ENCODE peak calls at places on chromosomes 6 and 20, in five cellular contexts. One of them, this sample, is unnamed. For H3K4me1, the result is how much of the 10 kb centered on the place peaks cover.

GRCh38 chr20:48339147-48339985 is 488.4 kb downstream of the PREX1 start:
- DNase-seq in CD8-positive, alpha-beta memory T cell: no peak
- DNase-seq in body of pancreas: no peak
- DNase-seq in CD4-positive, CD25-positive, alpha-beta regulatory T cell: no peak
- DNase-seq in CD8-positive, alpha-beta T cell: no peak
- DNase-seq in this sample: no peak

GRCh38 chr6:154430494-154430919 is 73.9 kb upstream of the IPCEF1 start:
- DNase-seq in CD8-positive, alpha-beta memory T cell: no peak
- DNase-seq in body of pancreas: no peak
- DNase-seq in CD4-positive, CD25-positive, alpha-beta regulatory T cell: no peak
- DNase-seq in CD8-positive, alpha-beta T cell: no peak
- DNase-seq in this sample: no peak

GRCh38 chr6:158143700-158144099 is 24.4 kb downstream of the SERAC1 start:
- DNase-seq in CD8-positive, alpha-beta memory T cell: no peak
- DNase-seq in body of pancreas: no peak
- DNase-seq in CD4-positive, CD25-positive, alpha-beta regulatory T cell: no peak
- DNase-seq in CD8-positive, alpha-beta T cell: no peak
- DNase-seq in this sample: no peak

GRCh38 chr6:15978426-15978825 is 150.5 kb upstream of the MYLIP start:
- DNase-seq in CD8-positive, alpha-beta memory T cell: no peak
- DNase-seq in body of pancreas: no peak
- DNase-seq in CD4-positive, CD25-positive, alpha-beta regulatory T cell: no peak
- DNase-seq in CD8-positive, alpha-beta T cell: no peak
- DNase-seq in this sample: no peak

GRCh38 chr6:128438311-128438916 is 82.0 kb downstream of the PTPRK start:
- DNase-seq in CD8-positive, alpha-beta memory T cell: no peak
- DNase-seq in body of pancreas: no peak
- DNase-seq in CD4-positive, CD25-positive, alpha-beta regulatory T cell: no peak
- DNase-seq in CD8-positive, alpha-beta T cell: no peak
- DNase-seq in this sample: no peak

GRCh38 chr6:137387365-137387764 is 106.8 kb downstream of the OLIG3 start:
- DNase-seq in CD8-positive, alpha-beta memory T cell: no peak
- DNase-seq in body of pancreas: no peak
- DNase-seq in CD4-positive, CD25-positive, alpha-beta regulatory T cell: no peak
- DNase-seq in CD8-positive, alpha-beta T cell: no peak
- DNase-seq in this sample: no peak

GRCh38 chr20:49028684-49029083 is 17.4 kb upstream of the CSE1L start:
- DNase-seq in CD8-positive, alpha-beta memory T cell: no peak
- DNase-seq in body of pancreas: no peak
- DNase-seq in CD4-positive, CD25-positive, alpha-beta regulatory T cell: no peak
- DNase-seq in CD8-positive, alpha-beta T cell: no peak
- DNase-seq in this sample: no peak

GRCh38 chr20:62629864-62630470 is 12.3 kb upstream of the SLCO4A1 start:
- DNase-seq in CD8-positive, alpha-beta memory T cell: no peak
- DNase-seq in body of pancreas: no peak
- DNase-seq in CD4-positive, CD25-positive, alpha-beta regulatory T cell: no peak
- DNase-seq in CD8-positive, alpha-beta T cell: no peak
- DNase-seq in this sample: no peak

GRCh38 chr20:11158146-11158545 is 484.3 kb upstream of the JAG1 start:
- DNase-seq in CD8-positive, alpha-beta memory T cell: no peak
- DNase-seq in body of pancreas: no peak
- DNase-seq in CD4-positive, CD25-positive, alpha-beta regulatory T cell: no peak
- DNase-seq in CD8-positive, alpha-beta T cell: no peak
- DNase-seq in this sample: no peak

GRCh38 chr20:21523398-21523868 is 9.6 kb upstream of the NKX2-2 start:
- DNase-seq in CD8-positive, alpha-beta memory T cell: no peak
- DNase-seq in body of pancreas: no peak
- DNase-seq in CD4-positive, CD25-positive, alpha-beta regulatory T cell: no peak
- DNase-seq in CD8-positive, alpha-beta T cell: no peak
- DNase-seq in this sample: no peak

GRCh38 chr20:21521596-21522478 is 8.0 kb upstream of the NKX2-2 start:
- DNase-seq in CD8-positive, alpha-beta memory T cell: no peak
- DNase-seq in body of pancreas: no peak
- DNase-seq in CD4-positive, CD25-positive, alpha-beta regulatory T cell: no peak
- DNase-seq in CD8-positive, alpha-beta T cell: no peak
- DNase-seq in this sample: no peak

GRCh38 chr20:21522479-21523397 is 8.9 kb upstream of the NKX2-2 start:
- DNase-seq in CD8-positive, alpha-beta memory T cell: no peak
- DNase-seq in body of pancreas: no peak
- DNase-seq in CD4-positive, CD25-positive, alpha-beta regulatory T cell: no peak
- DNase-seq in CD8-positive, alpha-beta T cell: no peak
- DNase-seq in this sample: no peak

GRCh38 chr20:21519136-21519584 is 5.3 kb upstream of the NKX2-2 start:
- DNase-seq in CD8-positive, alpha-beta memory T cell: no peak
- DNase-seq in body of pancreas: no peak
- DNase-seq in CD4-positive, CD25-positive, alpha-beta regulatory T cell: no peak
- DNase-seq in CD8-positive, alpha-beta T cell: no peak
- DNase-seq in this sample: peak

GRCh38 chr20:21520702-21521595 is 7.1 kb upstream of the NKX2-2 start:
- DNase-seq in CD8-positive, alpha-beta memory T cell: no peak
- DNase-seq in body of pancreas: no peak
- DNase-seq in CD4-positive, CD25-positive, alpha-beta regulatory T cell: no peak
- DNase-seq in CD8-positive, alpha-beta T cell: no peak
- DNase-seq in this sample: no peak
- H3K4me1 ChIP-seq in CD8-positive, alpha-beta memory T cell: under half
- H3K4me1 ChIP-seq in body of pancreas: under half
- H3K4me1 ChIP-seq in CD4-positive, CD25-positive, alpha-beta regulatory T cell: under half
- H3K4me1 ChIP-seq in CD8-positive, alpha-beta T cell: under half
- H3K4me1 ChIP-seq in this sample: under half

GRCh38 chr6:134368670-134369069 is 50.8 kb upstream of the SGK1 start:
- DNase-seq in CD8-positive, alpha-beta memory T cell: no peak
- DNase-seq in body of pancreas: no peak
- DNase-seq in CD4-positive, CD25-positive, alpha-beta regulatory T cell: no peak
- DNase-seq in CD8-positive, alpha-beta T cell: no peak
- DNase-seq in this sample: no peak

GRCh38 chr6:134361011-134361410 is 43.1 kb upstream of the SGK1 start:
- DNase-seq in CD8-positive, alpha-beta memory T cell: no peak
- DNase-seq in body of pancreas: no peak
- DNase-seq in CD4-positive, CD25-positive, alpha-beta regulatory T cell: no peak
- DNase-seq in CD8-positive, alpha-beta T cell: no peak
- DNase-seq in this sample: no peak

GRCh38 chr6:134358320-134358719 is 40.4 kb upstream of the SGK1 start:
- DNase-seq in CD8-positive, alpha-beta memory T cell: no peak
- DNase-seq in body of pancreas: no peak
- DNase-seq in CD4-positive, CD25-positive, alpha-beta regulatory T cell: no peak
- DNase-seq in CD8-positive, alpha-beta T cell: no peak
- DNase-seq in this sample: no peak

DNA sequence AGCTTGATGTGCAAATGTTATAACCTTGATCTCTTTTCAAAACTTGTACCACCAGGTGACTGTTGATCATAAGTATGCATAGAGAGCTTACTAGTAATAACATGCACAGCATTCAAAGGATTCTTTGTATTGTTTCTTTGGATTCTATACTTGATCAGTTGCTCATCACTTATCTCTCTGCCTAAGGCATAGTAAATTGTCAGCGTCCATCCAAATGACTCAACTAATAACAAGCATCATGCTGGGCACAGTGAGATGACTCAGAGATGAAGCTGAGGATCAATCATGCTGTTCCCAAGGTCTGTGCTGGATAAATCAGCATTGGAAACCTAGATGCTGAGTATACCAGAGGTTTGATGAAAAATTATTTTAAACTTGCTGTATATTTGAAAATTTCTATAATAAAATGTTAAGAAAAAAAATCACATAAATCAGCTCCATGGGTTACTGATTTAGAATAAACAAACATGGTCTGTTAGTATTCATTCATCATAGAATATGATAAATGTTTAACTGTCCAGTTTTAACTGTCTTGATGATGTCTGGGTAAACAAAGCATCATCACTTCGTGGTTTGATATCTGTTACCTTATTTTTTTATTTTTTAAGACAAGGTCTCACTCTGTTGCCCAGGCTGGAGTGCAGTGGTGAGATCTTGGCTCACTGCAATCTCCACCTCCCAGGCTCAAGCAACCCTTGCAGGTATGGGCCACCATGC is 45.6 kb upstream of the SGK1 start:
- DNase-seq in CD8-positive, alpha-beta memory T cell: no peak
- DNase-seq in body of pancreas: no peak
- DNase-seq in CD4-positive, CD25-positive, alpha-beta regulatory T cell: no peak
- DNase-seq in CD8-positive, alpha-beta T cell: no peak
- DNase-seq in this sample: no peak
- H3K4me3 ChIP-seq in CD8-positive, alpha-beta memory T cell: no peak
- H3K4me3 ChIP-seq in body of pancreas: no peak
- H3K4me3 ChIP-seq in CD4-positive, CD25-positive, alpha-beta regulatory T cell: no peak
- H3K4me3 ChIP-seq in CD8-positive, alpha-beta T cell: no peak
- H3K4me3 ChIP-seq in this sample: no peak

DNA sequence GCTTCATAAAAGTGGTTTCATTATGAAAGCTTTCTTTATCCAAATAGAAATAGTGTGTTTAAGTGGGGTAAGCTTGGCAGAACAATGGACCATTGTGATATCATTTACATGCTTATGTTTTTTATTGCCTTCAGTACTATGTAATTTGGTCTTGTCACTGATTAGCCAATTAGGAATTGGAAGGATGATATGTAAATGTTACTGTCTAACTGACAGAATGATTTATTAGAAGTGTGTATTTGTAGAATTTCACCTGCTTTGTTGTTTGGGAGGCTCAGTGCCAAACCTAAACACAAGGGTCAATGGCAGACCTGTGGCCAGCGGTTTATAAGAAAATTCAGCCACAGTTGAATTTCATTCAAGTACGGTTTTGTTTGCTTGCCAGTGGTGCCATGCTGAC is 39.0 kb downstream of the AIG1 start:
- DNase-seq in CD8-positive, alpha-beta memory T cell: no peak
- DNase-seq in body of pancreas: no peak
- DNase-seq in CD4-positive, CD25-positive, alpha-beta regulatory T cell: no peak
- DNase-seq in CD8-positive, alpha-beta T cell: no peak
- DNase-seq in this sample: peak
- H3K4me1 ChIP-seq in CD8-positive, alpha-beta memory T cell: under half
- H3K4me1 ChIP-seq in body of pancreas: under half
- H3K4me1 ChIP-seq in CD4-positive, CD25-positive, alpha-beta regulatory T cell: under half
- H3K4me1 ChIP-seq in CD8-positive, alpha-beta T cell: under half
- H3K4me1 ChIP-seq in this sample: under half

GRCh38 chr6:2630891-2631458 is 119.7 kb downstream of the MYLK4 start:
- DNase-seq in CD8-positive, alpha-beta memory T cell: no peak
- DNase-seq in body of pancreas: no peak
- DNase-seq in CD4-positive, CD25-positive, alpha-beta regulatory T cell: no peak
- DNase-seq in CD8-positive, alpha-beta T cell: no peak
- DNase-seq in this sample: no peak
- H3K4me3 ChIP-seq in CD8-positive, alpha-beta memory T cell: no peak
- H3K4me3 ChIP-seq in body of pancreas: no peak
- H3K4me3 ChIP-seq in CD4-positive, CD25-positive, alpha-beta regulatory T cell: no peak
- H3K4me3 ChIP-seq in CD8-positive, alpha-beta T cell: no peak
- H3K4me3 ChIP-seq in this sample: no peak

DNA sequence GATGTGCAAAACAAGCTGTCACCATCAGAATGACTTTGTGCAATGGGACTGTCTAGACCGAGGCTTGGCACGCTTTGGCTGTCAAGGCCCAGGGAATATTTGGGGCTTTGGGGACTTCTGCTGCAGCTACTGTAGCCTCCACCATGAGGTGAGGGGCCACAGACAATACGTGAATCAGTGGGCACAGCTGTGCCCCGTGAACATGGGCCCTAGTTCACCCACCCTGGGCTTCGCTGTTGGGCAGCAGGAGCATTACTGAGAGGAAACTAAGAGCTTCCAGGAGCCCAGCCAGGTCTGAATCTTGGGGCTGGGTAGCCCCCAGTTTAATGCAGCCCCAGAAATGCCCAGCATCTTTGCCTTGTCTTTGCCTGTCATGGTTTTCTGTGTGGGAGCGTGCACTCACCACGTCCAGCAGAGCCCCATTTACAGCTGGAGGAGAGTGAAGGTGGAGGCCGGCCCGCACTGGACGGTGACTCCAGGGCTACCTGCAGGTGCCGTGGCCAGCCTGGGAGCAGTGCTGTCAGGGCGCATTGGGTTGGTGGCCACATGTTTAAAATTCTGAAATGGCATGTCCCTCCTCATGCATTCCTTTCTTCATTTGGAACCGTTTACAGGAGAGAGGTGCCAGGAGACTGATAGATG is 34.7 kb downstream of the DUSP22 start:
- DNase-seq in CD8-positive, alpha-beta memory T cell: no peak
- DNase-seq in body of pancreas: no peak
- DNase-seq in CD4-positive, CD25-positive, alpha-beta regulatory T cell: no peak
- DNase-seq in CD8-positive, alpha-beta T cell: no peak
- DNase-seq in this sample: no peak
- H3K4me1 ChIP-seq in CD8-positive, alpha-beta memory T cell: under half
- H3K4me1 ChIP-seq in body of pancreas: under half
- H3K4me1 ChIP-seq in CD4-positive, CD25-positive, alpha-beta regulatory T cell: under half
- H3K4me1 ChIP-seq in CD8-positive, alpha-beta T cell: under half
- H3K4me1 ChIP-seq in this sample: under half

GRCh38 chr20:3679749-3680700 is 1.8 kb downstream of the ADAM33 start:
- DNase-seq in CD8-positive, alpha-beta memory T cell: no peak
- DNase-seq in body of pancreas: no peak
- DNase-seq in CD4-positive, CD25-positive, alpha-beta regulatory T cell: no peak
- DNase-seq in CD8-positive, alpha-beta T cell: no peak
- DNase-seq in this sample: no peak
- H3K4me3 ChIP-seq in CD8-positive, alpha-beta memory T cell: no peak
- H3K4me3 ChIP-seq in body of pancreas: no peak
- H3K4me3 ChIP-seq in CD4-positive, CD25-positive, alpha-beta regulatory T cell: no peak
- H3K4me3 ChIP-seq in CD8-positive, alpha-beta T cell: no peak
- H3K4me3 ChIP-seq in this sample: no peak

GRCh38 chr6:90080876-90081464 is 186.7 kb downstream of the GJA10 start:
- DNase-seq in CD8-positive, alpha-beta memory T cell: peak
- DNase-seq in body of pancreas: no peak
- DNase-seq in CD4-positive, CD25-positive, alpha-beta regulatory T cell: peak
- DNase-seq in CD8-positive, alpha-beta T cell: peak
- DNase-seq in this sample: no peak
- H3K4me1 ChIP-seq in CD8-positive, alpha-beta memory T cell: half or more
- H3K4me1 ChIP-seq in body of pancreas: under half
- H3K4me1 ChIP-seq in CD4-positive, CD25-positive, alpha-beta regulatory T cell: half or more
- H3K4me1 ChIP-seq in CD8-positive, alpha-beta T cell: half or more
- H3K4me1 ChIP-seq in this sample: under half

This sample was measured in HAP-1.